ENCODE peak calls at places on chromosomes 13 and 19, in five cellular contexts. One of them, this sample, is unnamed.

GRCh38 chr19:40689339-40690049 is 957 bp downstream of the NUMBL start:
- DNase-seq in psoas muscle: peak; percentile 43
- DNase-seq in GM12865: no peak
- DNase-seq in fibroblast of pulmonary artery: no peak
- DNase-seq in spleen: peak; percentile 83
- DNase-seq in this sample: peak; percentile 49

GRCh38 chr19:4794971-4795370 is 3.4 kb downstream of the FEM1A start:
- DNase-seq in psoas muscle: peak; percentile 31
- DNase-seq in fibroblast of pulmonary artery: no peak
- DNase-seq in spleen: no peak
- DNase-seq in GM12865: no peak
- DNase-seq in this sample: no peak

GRCh38 chr19:5489511-5489910 is 34.3 kb downstream of the ZNRF4 start:
- DNase-seq in spleen: no peak
- DNase-seq in psoas muscle: no peak
- DNase-seq in fibroblast of pulmonary artery: no peak
- DNase-seq in GM12865: no peak
- DNase-seq in this sample: peak; percentile 13

GRCh38 chr19:33845498-33845897 is 48.8 kb downstream of the KCTD15 start:
- DNase-seq in GM12865: no peak
- DNase-seq in psoas muscle: no peak
- DNase-seq in fibroblast of pulmonary artery: no peak
- DNase-seq in spleen: no peak
- DNase-seq in this sample: no peak

GRCh38 chr19:3024870-3025515 is 4.1 kb downstream of the TLE2 start:
- DNase-seq in GM12865: no peak
- DNase-seq in psoas muscle: no peak
- DNase-seq in fibroblast of pulmonary artery: no peak
- DNase-seq in spleen: no peak
- DNase-seq in this sample: no peak

GRCh38 chr19:58058428-58058827 is 654 bp upstream of the ZNF135 start:
- DNase-seq in psoas muscle: no peak
- DNase-seq in fibroblast of pulmonary artery: no peak
- DNase-seq in spleen: no peak
- DNase-seq in GM12865: no peak
- DNase-seq in this sample: no peak

GRCh38 chr19:11381535-11382369 is 2.4 kb downstream of the EPOR start:
- DNase-seq in psoas muscle: peak; percentile 73
- DNase-seq in GM12865: peak; percentile 98
- DNase-seq in spleen: peak; percentile 95
- DNase-seq in fibroblast of pulmonary artery: peak; percentile 87
- DNase-seq in this sample: peak; percentile 71

GRCh38 chr19:41646589-41647204 is 19.8 kb upstream of the CEACAM4 start:
- DNase-seq in GM12865: peak; percentile 12
- DNase-seq in psoas muscle: no peak
- DNase-seq in spleen: peak; percentile 84
- DNase-seq in fibroblast of pulmonary artery: peak; percentile 17
- DNase-seq in this sample: peak; percentile 18

GRCh38 chr13:93227906-93228801 is 1.5 kb downstream of the GPC6 start:
- DNase-seq in psoas muscle: peak; percentile 56
- DNase-seq in GM12865: no peak
- DNase-seq in spleen: no peak
- DNase-seq in fibroblast of pulmonary artery: peak; percentile 92
- DNase-seq in this sample: peak; percentile 90

GRCh38 chr13:100721885-100722512 is 47.4 kb upstream of the TMTC4 start:
- DNase-seq in psoas muscle: no peak
- DNase-seq in fibroblast of pulmonary artery: peak; percentile 63
- DNase-seq in spleen: no peak
- DNase-seq in GM12865: peak; percentile 60
- DNase-seq in this sample: peak; percentile 79

GRCh38 chr13:111275995-111276618 is 44.3 kb upstream of the TEX29 start:
- DNase-seq in fibroblast of pulmonary artery: no peak
- DNase-seq in spleen: no peak
- DNase-seq in GM12865: no peak
- DNase-seq in psoas muscle: no peak
- DNase-seq in this sample: no peak

GRCh38 chr19:6753178-6754031 is 13.8 kb downstream of the SH2D3A start:
- DNase-seq in GM12865: peak; percentile 96
- DNase-seq in psoas muscle: peak; percentile 87
- DNase-seq in spleen: peak; percentile 95
- DNase-seq in fibroblast of pulmonary artery: peak; percentile 72
- DNase-seq in this sample: peak; percentile 57

GRCh38 chr19:55376381-55376933 is at the start of gene TMEM190:
- DNase-seq in spleen: no peak
- DNase-seq in GM12865: no peak
- DNase-seq in psoas muscle: no peak
- DNase-seq in fibroblast of pulmonary artery: no peak
- DNase-seq in this sample: no peak

GRCh38 chr19:412356-413355 is 3.7 kb upstream of the C2CD4C start:
- DNase-seq in psoas muscle: no peak
- DNase-seq in spleen: peak; percentile 49
- DNase-seq in GM12865: no peak
- DNase-seq in fibroblast of pulmonary artery: no peak
- DNase-seq in this sample: no peak

GRCh38 chr13:97944396-97945029 is 9.0 kb upstream of the IPO5 start:
- DNase-seq in spleen: no peak
- DNase-seq in GM12865: no peak
- DNase-seq in fibroblast of pulmonary artery: peak; percentile 58
- DNase-seq in psoas muscle: no peak
- DNase-seq in this sample: peak; percentile 68

GRCh38 chr13:75873499-75873898 is 237.4 kb downstream of the LMO7 start:
- DNase-seq in fibroblast of pulmonary artery: no peak
- DNase-seq in psoas muscle: no peak
- DNase-seq in spleen: no peak
- DNase-seq in GM12865: no peak
- DNase-seq in this sample: no peak

GRCh38 chr13:113654591-113655357 is 3.2 kb downstream of the ATP4B start:
- DNase-seq in spleen: peak; percentile 69
- DNase-seq in psoas muscle: no peak
- DNase-seq in fibroblast of pulmonary artery: no peak
- DNase-seq in GM12865: no peak
- DNase-seq in this sample: no peak

GRCh38 chr13:44106231-44107152 is 226.8 kb downstream of the LACC1 start:
- DNase-seq in GM12865: no peak
- DNase-seq in psoas muscle: no peak
- DNase-seq in spleen: no peak
- DNase-seq in fibroblast of pulmonary artery: no peak
- DNase-seq in this sample: peak; percentile 14

GRCh38 chr19:40611096-40611495 is 9.9 kb downstream of the LTBP4 start:
- DNase-seq in fibroblast of pulmonary artery: no peak
- DNase-seq in GM12865: no peak
- DNase-seq in spleen: peak; percentile 80
- DNase-seq in psoas muscle: no peak
- DNase-seq in this sample: no peak

GRCh38 chr19:18992696-18993095 is 40.6 kb downstream of the SUGP2 start:
- DNase-seq in fibroblast of pulmonary artery: no peak
- DNase-seq in spleen: no peak
- DNase-seq in psoas muscle: no peak
- DNase-seq in GM12865: no peak
- DNase-seq in this sample: no peak

GRCh38 chr13:84296386-84296785 is 414.1 kb upstream of the SLITRK1 start:
- DNase-seq in GM12865: no peak
- DNase-seq in fibroblast of pulmonary artery: no peak
- DNase-seq in psoas muscle: no peak
- DNase-seq in spleen: no peak
- DNase-seq in this sample: no peak

GRCh38 chr13:44068737-44069136 is 189.0 kb downstream of the LACC1 start:
- DNase-seq in psoas muscle: no peak
- DNase-seq in spleen: no peak
- DNase-seq in fibroblast of pulmonary artery: peak; percentile 65
- DNase-seq in GM12865: no peak
- DNase-seq in this sample: peak; percentile 64

GRCh38 chr13:49441846-49442245 is 2.0 kb downstream of the CAB39L start:
- DNase-seq in psoas muscle: no peak
- DNase-seq in GM12865: peak; percentile 18
- DNase-seq in fibroblast of pulmonary artery: peak; percentile 29
- DNase-seq in spleen: no peak
- DNase-seq in this sample: peak; percentile 13

GRCh38 chr19:35309481-35310279 is 17.7 kb downstream of the MAG start:
- DNase-seq in GM12865: no peak
- DNase-seq in fibroblast of pulmonary artery: peak; percentile 75
- DNase-seq in psoas muscle: peak; percentile 17
- DNase-seq in spleen: no peak
- DNase-seq in this sample: no peak

GRCh38 chr13:65339236-65339635 is 1890.9 kb downstream of the PCDH9 start:
- DNase-seq in fibroblast of pulmonary artery: no peak
- DNase-seq in psoas muscle: no peak
- DNase-seq in spleen: no peak
- DNase-seq in GM12865: no peak
- DNase-seq in this sample: peak; percentile 36

GRCh38 chr19:38206928-38207327 is 17.1 kb downstream of the DPF1 start:
- DNase-seq in spleen: no peak
- DNase-seq in psoas muscle: no peak
- DNase-seq in GM12865: no peak
- DNase-seq in fibroblast of pulmonary artery: no peak
- DNase-seq in this sample: no peak

GRCh38 chr19:30634431-30634830 is 262.2 kb downstream of the ZNF536 start:
- DNase-seq in psoas muscle: no peak
- DNase-seq in fibroblast of pulmonary artery: no peak
- DNase-seq in GM12865: no peak
- DNase-seq in spleen: no peak
- DNase-seq in this sample: no peak

GRCh38 chr13:86725105-86725504 is 925.9 kb upstream of the SLITRK6 start:
- DNase-seq in psoas muscle: no peak
- DNase-seq in fibroblast of pulmonary artery: no peak
- DNase-seq in spleen: no peak
- DNase-seq in GM12865: no peak
- DNase-seq in this sample: no peak

GRCh38 chr13:28529836-28530235 is 34.9 kb upstream of the FLT1 start:
- DNase-seq in fibroblast of pulmonary artery: no peak
- DNase-seq in spleen: no peak
- DNase-seq in psoas muscle: no peak
- DNase-seq in GM12865: no peak
- DNase-seq in this sample: no peak

GRCh38 chr19:16836115-16836905 is 7.1 kb downstream of the SIN3B start:
- DNase-seq in psoas muscle: no peak
- DNase-seq in spleen: peak; percentile 81
- DNase-seq in fibroblast of pulmonary artery: no peak
- DNase-seq in GM12865: peak; percentile 73
- DNase-seq in this sample: no peak

GRCh38 chr13:59898066-59898465 is 265.7 kb downstream of the DIAPH3 start:
- DNase-seq in spleen: no peak
- DNase-seq in fibroblast of pulmonary artery: no peak
- DNase-seq in psoas muscle: no peak
- DNase-seq in GM12865: peak; percentile 7
- DNase-seq in this sample: no peak
- H3K4me3 ChIP-seq in spleen: no peak overlapping the region
- H3K4me3 ChIP-seq in fibroblast of pulmonary artery: no peak overlapping the region
- H3K4me3 ChIP-seq in psoas muscle: no peak overlapping the region
- H3K4me3 ChIP-seq in GM12865: no peak overlapping the region
- H3K4me3 ChIP-seq in this sample: no peak overlapping the region

DNA sequence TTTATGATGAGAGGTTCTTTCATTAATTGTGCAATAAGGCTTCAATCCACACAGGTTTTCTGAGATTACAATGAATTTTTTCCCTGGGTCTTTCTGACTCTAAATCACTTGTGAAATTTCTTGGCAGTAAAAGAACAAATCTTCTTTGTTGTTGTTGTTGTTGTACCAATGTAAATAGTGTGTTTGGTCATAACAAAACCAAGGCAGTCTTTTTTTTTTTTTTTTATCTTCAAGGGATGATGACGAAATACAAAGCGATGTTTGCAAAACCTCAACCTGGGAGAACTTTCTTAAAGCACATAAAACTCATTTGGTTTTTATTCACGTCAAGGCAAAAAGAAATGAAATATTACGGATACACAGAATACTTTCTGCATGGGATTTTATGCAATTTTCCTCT is 462.1 kb downstream of the LIG4 start:
- DNase-seq in fibroblast of pulmonary artery: peak; percentile 30
- DNase-seq in GM12865: no peak
- DNase-seq in psoas muscle: no peak
- DNase-seq in spleen: no peak
- DNase-seq in this sample: peak; percentile 77
- H3K4me3 ChIP-seq in fibroblast of pulmonary artery: no peak overlapping the region
- H3K4me3 ChIP-seq in GM12865: no peak overlapping the region
- H3K4me3 ChIP-seq in psoas muscle: no peak overlapping the region
- H3K4me3 ChIP-seq in spleen: no peak overlapping the region
- H3K4me3 ChIP-seq in this sample: no peak overlapping the region

GRCh38 chr13:25847635-25848616 is 203.9 kb downstream of the SHISA2 start:
- DNase-seq in fibroblast of pulmonary artery: no peak
- DNase-seq in GM12865: peak; percentile 3
- DNase-seq in psoas muscle: no peak
- DNase-seq in spleen: no peak
- DNase-seq in this sample: no peak
- H3K4me3 ChIP-seq in fibroblast of pulmonary artery: no peak overlapping the region
- H3K4me3 ChIP-seq in GM12865: no peak overlapping the region
- H3K4me3 ChIP-seq in psoas muscle: no peak overlapping the region
- H3K4me3 ChIP-seq in spleen: no peak overlapping the region
- H3K4me3 ChIP-seq in this sample: no peak overlapping the region

GRCh38 chr19:8596168-8596567 is 14.3 kb downstream of the ADAMTS10 start:
- DNase-seq in psoas muscle: no peak
- DNase-seq in fibroblast of pulmonary artery: no peak
- DNase-seq in spleen: no peak
- DNase-seq in GM12865: no peak
- DNase-seq in this sample: no peak

GRCh38 chr19:8600064-8600463 is 10.5 kb downstream of the ADAMTS10 start:
- DNase-seq in spleen: no peak
- DNase-seq in psoas muscle: no peak
- DNase-seq in fibroblast of pulmonary artery: no peak
- DNase-seq in GM12865: no peak
- DNase-seq in this sample: no peak

GRCh38 chr19:8601796-8602195 is 8.7 kb downstream of the ADAMTS10 start:
- DNase-seq in psoas muscle: no peak
- DNase-seq in fibroblast of pulmonary artery: no peak
- DNase-seq in spleen: no peak
- DNase-seq in GM12865: no peak
- DNase-seq in this sample: no peak

GRCh38 chr19:8605514-8605913 is 5.0 kb downstream of the ADAMTS10 start:
- DNase-seq in fibroblast of pulmonary artery: no peak
- DNase-seq in psoas muscle: no peak
- DNase-seq in spleen: no peak
- DNase-seq in GM12865: no peak
- DNase-seq in this sample: no peak

GRCh38 chr19:8600816-8601215 is 9.7 kb downstream of the ADAMTS10 start:
- DNase-seq in fibroblast of pulmonary artery: no peak
- DNase-seq in spleen: no peak
- DNase-seq in psoas muscle: no peak
- DNase-seq in GM12865: no peak
- DNase-seq in this sample: no peak
- H3K4me3 ChIP-seq in fibroblast of pulmonary artery: no peak overlapping the region
- H3K4me3 ChIP-seq in spleen: no peak overlapping the region
- H3K4me3 ChIP-seq in psoas muscle: no peak overlapping the region
- H3K4me3 ChIP-seq in GM12865: no peak overlapping the region
- H3K4me3 ChIP-seq in this sample: no peak overlapping the region

DNA sequence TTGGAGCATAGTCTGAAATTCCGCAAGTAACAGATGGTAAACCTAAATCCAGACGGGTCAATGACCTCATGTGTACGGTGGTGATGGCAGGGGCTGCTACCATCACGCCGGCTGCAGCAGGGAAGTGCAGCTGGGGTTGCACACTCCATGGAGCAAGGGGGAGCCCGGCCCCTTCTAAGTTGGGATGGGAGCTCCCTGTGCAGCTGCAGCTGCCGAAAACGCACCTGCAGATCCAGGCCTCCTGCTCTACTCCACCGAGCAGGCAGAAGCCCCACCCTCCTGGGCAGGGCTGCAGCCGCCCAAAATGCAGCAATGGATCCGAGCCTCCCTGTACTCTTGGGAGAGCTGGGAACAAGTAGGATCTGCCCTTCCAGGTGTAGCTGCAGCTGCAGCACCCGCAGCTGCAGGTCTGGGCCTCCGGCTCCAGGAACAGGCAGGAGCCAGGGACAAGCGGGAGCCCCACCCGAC is 25.5 kb downstream of the KBTBD6 start:
- DNase-seq in psoas muscle: no peak
- DNase-seq in fibroblast of pulmonary artery: no peak
- DNase-seq in GM12865: no peak
- DNase-seq in spleen: no peak
- DNase-seq in this sample: no peak
- H3K4me3 ChIP-seq in psoas muscle: no peak overlapping the region
- H3K4me3 ChIP-seq in fibroblast of pulmonary artery: no peak overlapping the region
- H3K4me3 ChIP-seq in GM12865: no peak overlapping the region
- H3K4me3 ChIP-seq in spleen: no peak overlapping the region
- H3K4me3 ChIP-seq in this sample: no peak overlapping the region